ENCODE peak calls at places on chromosomes 7 and 10, in seven cellular contexts. One of them, this sample, is unnamed.

GRCh38 chr10:49803988-49804387 is 41.9 kb upstream of the OGDHL start:
- DNase-seq in NCI-H82: no peak
- DNase-seq in NCI-H2171 treated with DMSO at 0.1 percent for 48 hours: no peak
- DNase-seq in fibroblast of villous mesenchyme: no peak
- DNase-seq in NCI-H69: no peak
- DNase-seq in activated CD4-positive, CD25-positive, alpha-beta regulatory T cell: no peak
- DNase-seq in activated CD4-positive, alpha-beta T cell treated with anti-CD3 and anti-CD28 coated beads, Interleukin-2, amount 50 U/mL, for 24 hours: no peak
- DNase-seq in this sample: no peak

GRCh38 chr10:103111918-103112877 is 80.9 kb downstream of the NT5C2 start:
- DNase-seq in NCI-H82: no peak
- DNase-seq in NCI-H2171 treated with DMSO at 0.1 percent for 48 hours: no peak
- DNase-seq in fibroblast of villous mesenchyme: no peak
- DNase-seq in NCI-H69: no peak
- DNase-seq in activated CD4-positive, CD25-positive, alpha-beta regulatory T cell: no peak
- DNase-seq in activated CD4-positive, alpha-beta T cell treated with anti-CD3 and anti-CD28 coated beads, Interleukin-2, amount 50 U/mL, for 24 hours: no peak
- DNase-seq in this sample: no peak

GRCh38 chr7:90453931-90454330 is 15.5 kb upstream of the PTTG1IP2 start:
- DNase-seq in NCI-H82: no peak
- DNase-seq in NCI-H2171 treated with DMSO at 0.1 percent for 48 hours: no peak
- DNase-seq in fibroblast of villous mesenchyme: no peak
- DNase-seq in NCI-H69: peak; percentile 13
- DNase-seq in activated CD4-positive, CD25-positive, alpha-beta regulatory T cell: no peak
- DNase-seq in activated CD4-positive, alpha-beta T cell treated with anti-CD3 and anti-CD28 coated beads, Interleukin-2, amount 50 U/mL, for 24 hours: no peak
- DNase-seq in this sample: no peak

GRCh38 chr10:49552277-49552676 is 13.4 kb upstream of the ERCC6 start:
- DNase-seq in NCI-H82: no peak
- DNase-seq in NCI-H2171 treated with DMSO at 0.1 percent for 48 hours: no peak
- DNase-seq in fibroblast of villous mesenchyme: peak; percentile 72
- DNase-seq in NCI-H69: no peak
- DNase-seq in activated CD4-positive, CD25-positive, alpha-beta regulatory T cell: no peak
- DNase-seq in activated CD4-positive, alpha-beta T cell treated with anti-CD3 and anti-CD28 coated beads, Interleukin-2, amount 50 U/mL, for 24 hours: no peak
- DNase-seq in this sample: peak; percentile 89

GRCh38 chr7:100407285-100408180 is 21.0 kb downstream of the ZCWPW1 start:
- DNase-seq in NCI-H82: peak; percentile 83
- DNase-seq in NCI-H2171 treated with DMSO at 0.1 percent for 48 hours: peak; percentile 62
- DNase-seq in fibroblast of villous mesenchyme: peak; percentile 81
- DNase-seq in NCI-H69: peak; percentile 71
- DNase-seq in activated CD4-positive, CD25-positive, alpha-beta regulatory T cell: no peak
- DNase-seq in activated CD4-positive, alpha-beta T cell treated with anti-CD3 and anti-CD28 coated beads, Interleukin-2, amount 50 U/mL, for 24 hours: no peak
- DNase-seq in this sample: peak; percentile 59

GRCh38 chr7:111718886-111719285 is 156.6 kb upstream of the IMMP2L start:
- DNase-seq in NCI-H82: no peak
- DNase-seq in NCI-H2171 treated with DMSO at 0.1 percent for 48 hours: no peak
- DNase-seq in fibroblast of villous mesenchyme: no peak
- DNase-seq in NCI-H69: no peak
- DNase-seq in activated CD4-positive, CD25-positive, alpha-beta regulatory T cell: no peak
- DNase-seq in activated CD4-positive, alpha-beta T cell treated with anti-CD3 and anti-CD28 coated beads, Interleukin-2, amount 50 U/mL, for 24 hours: no peak
- DNase-seq in this sample: no peak

GRCh38 chr10:73717564-73717963 is 19.7 kb upstream of the AGAP5 start:
- DNase-seq in NCI-H82: no peak
- DNase-seq in NCI-H2171 treated with DMSO at 0.1 percent for 48 hours: no peak
- DNase-seq in fibroblast of villous mesenchyme: peak; percentile 12
- DNase-seq in NCI-H69: no peak
- DNase-seq in activated CD4-positive, CD25-positive, alpha-beta regulatory T cell: no peak
- DNase-seq in activated CD4-positive, alpha-beta T cell treated with anti-CD3 and anti-CD28 coated beads, Interleukin-2, amount 50 U/mL, for 24 hours: no peak
- DNase-seq in this sample: no peak

GRCh38 chr10:60732240-60733188 is 45.8 kb upstream of the CDK1 start:
- DNase-seq in NCI-H82: peak; percentile 2
- DNase-seq in NCI-H2171 treated with DMSO at 0.1 percent for 48 hours: peak; percentile 33
- DNase-seq in fibroblast of villous mesenchyme: no peak
- DNase-seq in NCI-H69: peak; percentile 91
- DNase-seq in activated CD4-positive, CD25-positive, alpha-beta regulatory T cell: no peak
- DNase-seq in activated CD4-positive, alpha-beta T cell treated with anti-CD3 and anti-CD28 coated beads, Interleukin-2, amount 50 U/mL, for 24 hours: no peak
- DNase-seq in this sample: no peak

GRCh38 chr10:63498665-63499064 is 22.5 kb upstream of the REEP3 start:
- DNase-seq in NCI-H82: no peak
- DNase-seq in NCI-H2171 treated with DMSO at 0.1 percent for 48 hours: no peak
- DNase-seq in fibroblast of villous mesenchyme: peak; percentile 51
- DNase-seq in NCI-H69: no peak
- DNase-seq in activated CD4-positive, CD25-positive, alpha-beta regulatory T cell: no peak
- DNase-seq in activated CD4-positive, alpha-beta T cell treated with anti-CD3 and anti-CD28 coated beads, Interleukin-2, amount 50 U/mL, for 24 hours: no peak
- DNase-seq in this sample: no peak

GRCh38 chr10:2212196-2212719 is 474.9 kb upstream of the ADARB2 start:
- DNase-seq in NCI-H82: no peak
- DNase-seq in NCI-H2171 treated with DMSO at 0.1 percent for 48 hours: peak; percentile 44
- DNase-seq in fibroblast of villous mesenchyme: no peak
- DNase-seq in NCI-H69: no peak
- DNase-seq in activated CD4-positive, CD25-positive, alpha-beta regulatory T cell: no peak
- DNase-seq in activated CD4-positive, alpha-beta T cell treated with anti-CD3 and anti-CD28 coated beads, Interleukin-2, amount 50 U/mL, for 24 hours: no peak
- DNase-seq in this sample: no peak

GRCh38 chr7:46754135-46754730 is 827.7 kb downstream of the TNS3 start:
- DNase-seq in NCI-H82: no peak
- DNase-seq in NCI-H2171 treated with DMSO at 0.1 percent for 48 hours: no peak
- DNase-seq in fibroblast of villous mesenchyme: peak; percentile 55
- DNase-seq in NCI-H69: no peak
- DNase-seq in activated CD4-positive, CD25-positive, alpha-beta regulatory T cell: no peak
- DNase-seq in activated CD4-positive, alpha-beta T cell treated with anti-CD3 and anti-CD28 coated beads, Interleukin-2, amount 50 U/mL, for 24 hours: no peak
- DNase-seq in this sample: peak; percentile 32

GRCh38 chr7:46534593-46535271 is 613.7 kb upstream of the IGFBP3 start:
- DNase-seq in NCI-H82: no peak
- DNase-seq in NCI-H2171 treated with DMSO at 0.1 percent for 48 hours: no peak
- DNase-seq in fibroblast of villous mesenchyme: peak; percentile 86
- DNase-seq in NCI-H69: peak; percentile 3
- DNase-seq in activated CD4-positive, CD25-positive, alpha-beta regulatory T cell: no peak
- DNase-seq in activated CD4-positive, alpha-beta T cell treated with anti-CD3 and anti-CD28 coated beads, Interleukin-2, amount 50 U/mL, for 24 hours: no peak
- DNase-seq in this sample: peak; percentile 78

GRCh38 chr10:68562666-68563522 is 2.8 kb downstream of the TET1 start:
- DNase-seq in NCI-H82: peak; percentile 29
- DNase-seq in NCI-H2171 treated with DMSO at 0.1 percent for 48 hours: no peak
- DNase-seq in fibroblast of villous mesenchyme: peak; percentile 71
- DNase-seq in NCI-H69: peak; percentile 22
- DNase-seq in activated CD4-positive, CD25-positive, alpha-beta regulatory T cell: no peak
- DNase-seq in activated CD4-positive, alpha-beta T cell treated with anti-CD3 and anti-CD28 coated beads, Interleukin-2, amount 50 U/mL, for 24 hours: no peak
- DNase-seq in this sample: no peak

GRCh38 chr10:49227406-49227805 is 39.2 kb upstream of the TMEM273 start:
- DNase-seq in NCI-H82: no peak
- DNase-seq in NCI-H2171 treated with DMSO at 0.1 percent for 48 hours: no peak
- DNase-seq in fibroblast of villous mesenchyme: no peak
- DNase-seq in NCI-H69: no peak
- DNase-seq in activated CD4-positive, CD25-positive, alpha-beta regulatory T cell: no peak
- DNase-seq in activated CD4-positive, alpha-beta T cell treated with anti-CD3 and anti-CD28 coated beads, Interleukin-2, amount 50 U/mL, for 24 hours: no peak
- DNase-seq in this sample: no peak

GRCh38 chr7:84314263-84314662 is 119.7 kb upstream of the SEMA3A start:
- DNase-seq in NCI-H82: no peak
- DNase-seq in NCI-H2171 treated with DMSO at 0.1 percent for 48 hours: no peak
- DNase-seq in fibroblast of villous mesenchyme: no peak
- DNase-seq in NCI-H69: no peak
- DNase-seq in activated CD4-positive, CD25-positive, alpha-beta regulatory T cell: no peak
- DNase-seq in activated CD4-positive, alpha-beta T cell treated with anti-CD3 and anti-CD28 coated beads, Interleukin-2, amount 50 U/mL, for 24 hours: no peak
- DNase-seq in this sample: no peak

GRCh38 chr7:22723171-22723601 is 3.8 kb upstream of the IL6 start:
- DNase-seq in NCI-H82: no peak
- DNase-seq in NCI-H2171 treated with DMSO at 0.1 percent for 48 hours: no peak
- DNase-seq in fibroblast of villous mesenchyme: peak; percentile 67
- DNase-seq in NCI-H69: no peak
- DNase-seq in activated CD4-positive, CD25-positive, alpha-beta regulatory T cell: no peak
- DNase-seq in activated CD4-positive, alpha-beta T cell treated with anti-CD3 and anti-CD28 coated beads, Interleukin-2, amount 50 U/mL, for 24 hours: no peak
- DNase-seq in this sample: no peak

GRCh38 chr7:127066974-127067373 is 185.8 kb downstream of the GRM8 start:
- DNase-seq in NCI-H82: peak; percentile 62
- DNase-seq in NCI-H2171 treated with DMSO at 0.1 percent for 48 hours: peak; percentile 47
- DNase-seq in fibroblast of villous mesenchyme: no peak
- DNase-seq in NCI-H69: peak; percentile 42
- DNase-seq in activated CD4-positive, CD25-positive, alpha-beta regulatory T cell: no peak
- DNase-seq in activated CD4-positive, alpha-beta T cell treated with anti-CD3 and anti-CD28 coated beads, Interleukin-2, amount 50 U/mL, for 24 hours: no peak
- DNase-seq in this sample: no peak

This sample was measured in non-pigmented ciliary epithelial cell.